ENCODE peak calls at places on chromosomes 3 and 15, in ten cellular contexts. U is neural crest cell; B is C1 segment of cervical spinal cord; I is GM06990; K is activated CD8-positive, alpha-beta memory T cell treated with anti-CD3 and anti-CD28 coated beads for 24 hours; R is cardiac fibroblast; Q is activated T-cell treated with anti-CD3 and anti-CD28 coated beads, Interleukin-2, amount 50 U/mL, for 1 hour; A is germinal center; L is aorta; T is AG04450. O is an unnamed sample.

GRCh38 chr3:180705619-180706018 is 26.3 kb upstream of the CCDC39 start:
- DNase-seq in U (no peak), B (no peak), I (no peak), K (no peak), R (no peak), Q (no peak), A (no peak), L (no peak), T (no peak), O (no peak)

GRCh38 chr3:133941390-133941789 is 45.7 kb upstream of the RAB6B start:
- DNase-seq in U (no peak), B (no peak), I (no peak), K (no peak), R (peak), Q (no peak), A (no peak), L (peak), T (no peak), O (peak)

GRCh38 chr3:29170894-29171582 is 109.8 kb upstream of the RBMS3 start:
- DNase-seq in U (no peak), B (no peak), I (no peak), K (no peak), R (peak), Q (no peak), A (no peak), L (no peak), T (no peak), O (peak)

GRCh38 chr15:100601158-100601557 is 826 bp downstream of the LINS1 start:
- DNase-seq in U (no peak), B (no peak), I (peak), K (no peak), R (peak), Q (peak), A (no peak), L (no peak), T (no peak), O (no peak)

GRCh38 chr3:57179580-57180410 is 14.6 kb upstream of the IL17RD start:
- DNase-seq in U (no peak), B (no peak), I (no peak), K (no peak), R (peak), Q (no peak), A (no peak), L (no peak), T (peak), O (no peak)

GRCh38 chr3:155611456-155611855 is 133.4 kb downstream of the PLCH1 start:
- DNase-seq in U (no peak), B (no peak), I (no peak), K (no peak), R (no peak), Q (no peak), A (no peak), L (no peak), T (no peak), O (no peak)

GRCh38 chr3:17831366-17831765 is 88.9 kb upstream of the TBC1D5 start:
- DNase-seq in U (no peak), B (no peak), I (no peak), K (no peak), R (peak), Q (no peak), A (no peak), L (no peak), T (no peak), O (peak)

GRCh38 chr3:36944641-36945270 is at the start of gene TRANK1:
- DNase-seq in U (peak), B (no peak), I (peak), K (peak), R (peak), Q (peak), A (peak), L (peak), T (no peak), O (peak)

GRCh38 chr15:44101944-44102343 is 93.1 kb downstream of the FRMD5 start:
- DNase-seq in U (no peak), B (no peak), I (no peak), K (no peak), R (peak), Q (no peak), A (no peak), L (no peak), T (peak), O (peak)

GRCh38 chr3:182083112-182083511 is 371.4 kb downstream of the SOX2 start:
- DNase-seq in U (no peak), B (no peak), I (no peak), K (no peak), R (no peak), Q (no peak), A (no peak), L (no peak), T (no peak), O (peak)

GRCh38 chr15:48671381-48672022 is 26.0 kb upstream of the FBN1 start:
- DNase-seq in U (no peak), B (no peak), I (no peak), K (no peak), R (peak), Q (no peak), A (no peak), L (peak), T (peak), O (peak)

O was measured in astrocyte of the spinal cord.